ENCODE peak calls at places on chromosome 5, in seven cellular contexts. M, X, Z, E, N, D and A are unnamed samples.

GRCh38 chr5:169176686-169177430 is 124.1 kb downstream of the SLIT3 start:
- DNase-seq in X (no peak), Z (no peak), E (peak), N (no peak), M (no peak), D (no peak), A (no peak)

GRCh38 chr5:153798830-153799229 is 239.9 kb downstream of the FAM114A2 start:
- DNase-seq in D (no peak), E (no peak), N (no peak), Z (no peak), M (no peak), X (no peak), A (no peak)

GRCh38 chr5:52787600-52788504 is at the start of the genes ITGA1 and PELO:
- DNase-seq in N (peak), Z (peak), E (peak), D (peak), M (peak), X (peak), A (no peak)

GRCh38 chr5:40676643-40677333 is 2.9 kb upstream of the PTGER4 start:
- DNase-seq in Z (peak), X (no peak), E (peak), M (no peak), N (no peak), D (peak), A (no peak)

GRCh38 chr5:111670826-111671492 is 86.0 kb downstream of the NREP start:
- DNase-seq in Z (no peak), X (no peak), E (no peak), N (no peak), D (no peak), M (no peak), A (no peak)

GRCh38 chr5:169837686-169838085 is 142.6 kb downstream of the INSYN2B start:
- DNase-seq in N (no peak), M (no peak), X (no peak), Z (no peak), D (no peak), E (no peak), A (no peak)

GRCh38 chr5:78638423-78638822 is 10.1 kb downstream of the LHFPL2 start:
- DNase-seq in D (peak), X (no peak), Z (peak), N (peak), E (peak), M (peak), A (peak)

GRCh38 chr5:64163135-64163534 is 2.5 kb upstream of the RNF180 start:
- DNase-seq in E (no peak), Z (no peak), D (no peak), X (no peak), M (no peak), N (no peak), A (no peak)

GRCh38 chr5:168941901-168942300 is 359.0 kb downstream of the SLIT3 start:
- DNase-seq in X (no peak), M (no peak), Z (peak), N (no peak), D (no peak), E (no peak), A (no peak)

GRCh38 chr5:13188393-13188792 is 756.1 kb downstream of the DNAH5 start:
- DNase-seq in N (no peak), Z (peak), D (no peak), E (no peak), M (no peak), X (no peak), A (no peak)

DNA sequence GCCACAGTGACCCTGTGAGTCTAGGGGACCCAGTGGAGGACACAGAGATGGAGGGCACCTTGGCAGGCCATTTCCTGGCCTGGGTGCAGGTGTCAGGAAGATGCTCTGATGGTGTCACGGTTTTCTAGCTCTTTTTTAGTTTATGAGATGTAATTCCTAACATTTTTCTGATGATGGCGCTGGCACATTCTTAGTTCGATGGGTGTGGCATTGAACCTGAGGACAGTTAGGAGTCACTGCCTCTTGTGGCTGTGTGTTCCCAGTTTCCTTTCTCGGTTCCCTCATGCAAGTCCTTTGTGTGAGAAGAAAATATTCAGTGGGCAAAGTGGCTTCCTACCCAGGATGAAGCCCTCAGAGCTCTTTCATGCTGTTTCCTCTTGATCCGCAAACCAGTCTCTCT is 129.4 kb upstream of the ICE1 start:
- DNase-seq in E (no peak), M (no peak), X (no peak), N (no peak), D (no peak), Z (no peak), A (no peak)
- TF ChIP-seq CTCF in E (no peak), M (no peak), X (no peak), N (no peak), D (no peak), Z (no peak), A (no peak)

DNA sequence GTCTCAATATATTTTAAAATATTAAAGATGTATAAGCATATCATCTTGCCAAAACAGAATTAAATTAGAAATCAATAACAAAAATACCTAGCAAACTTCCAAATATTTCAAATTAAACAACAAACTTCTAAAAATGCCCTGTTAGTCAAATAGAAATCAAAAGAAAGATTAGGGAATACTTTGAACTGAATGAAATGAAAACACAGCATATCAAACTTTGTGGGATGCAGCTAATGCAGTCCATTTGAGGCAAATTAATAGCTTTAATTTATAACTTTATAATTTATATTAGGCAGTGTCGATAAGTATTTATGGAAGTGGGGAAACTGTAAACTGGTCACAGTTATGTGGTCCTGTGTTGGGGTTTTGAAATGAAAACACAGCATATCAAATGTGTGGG is 17.1 kb downstream of the SLC6A3 start:
- DNase-seq in D (no peak), X (no peak), E (no peak), N (no peak), M (no peak), Z (no peak), A (no peak)
- H3K4me3 ChIP-seq in D (no peak), X (no peak), E (no peak), N (no peak), M (no peak), Z (no peak), A (no peak)

GRCh38 chr5:42656661-42657035 is 100.0 kb upstream of the CCDC152 start:
- DNase-seq in M (no peak), X (no peak), E (no peak), N (no peak), Z (peak), D (peak), A (no peak)
- TF ChIP-seq CTCF in M (no peak), X (no peak), E (no peak), N (peak), Z (no peak), D (peak), A (no peak)

GRCh38 chr5:135048286-135048685 is 14.3 kb upstream of the PITX1 start:
- DNase-seq in Z (no peak), X (no peak), D (no peak), N (no peak), M (no peak), E (no peak), A (no peak)

GRCh38 chr5:135051872-135052271 is 17.8 kb upstream of the PITX1 start:
- DNase-seq in X (no peak), E (no peak), M (no peak), Z (no peak), N (no peak), D (no peak), A (no peak)

GRCh38 chr5:135048930-135049329 is 14.9 kb upstream of the PITX1 start:
- DNase-seq in M (no peak), N (no peak), E (no peak), X (no peak), Z (no peak), D (no peak), A (no peak)

GRCh38 chr5:135051399-135051798 is 17.4 kb upstream of the PITX1 start:
- DNase-seq in X (no peak), N (no peak), M (no peak), Z (no peak), E (no peak), D (no peak), A (no peak)

GRCh38 chr5:135050244-135050767 is 16.3 kb upstream of the PITX1 start:
- DNase-seq in M (no peak), E (no peak), X (no peak), N (no peak), Z (no peak), D (no peak), A (no peak)
- H3K4me3 ChIP-seq in M (no peak), E (no peak), X (no peak), N (no peak), Z (no peak), D (no peak), A (no peak)

GRCh38 chr5:14364096-14364495 is 217.5 kb upstream of the OTULINL start:
- DNase-seq in M (no peak), N (no peak), E (no peak), D (peak), X (no peak), Z (peak), A (no peak)
- TF ChIP-seq CTCF in M (no peak), N (no peak), E (no peak), D (no peak), X (peak), Z (peak), A (no peak)

GRCh38 chr5:141615991-141616715 is 2.6 kb downstream of the DIAPH1 start:
- DNase-seq in Z (no peak), M (no peak), E (peak), D (no peak), X (no peak), N (no peak), A (no peak)
- H3K4me3 ChIP-seq in Z (no peak), M (no peak), E (no peak), D (no peak), X (peak), N (no peak), A (no peak)

GRCh38 chr5:145920542-145921210 is 15.7 kb upstream of the SH3RF2 start:
- DNase-seq in D (no peak), N (no peak), Z (no peak), M (no peak), E (no peak), X (no peak), A (no peak)
- TF ChIP-seq CTCF in D (no peak), N (no peak), Z (no peak), M (no peak), E (no peak), X (no peak), A (no peak)

DNA sequence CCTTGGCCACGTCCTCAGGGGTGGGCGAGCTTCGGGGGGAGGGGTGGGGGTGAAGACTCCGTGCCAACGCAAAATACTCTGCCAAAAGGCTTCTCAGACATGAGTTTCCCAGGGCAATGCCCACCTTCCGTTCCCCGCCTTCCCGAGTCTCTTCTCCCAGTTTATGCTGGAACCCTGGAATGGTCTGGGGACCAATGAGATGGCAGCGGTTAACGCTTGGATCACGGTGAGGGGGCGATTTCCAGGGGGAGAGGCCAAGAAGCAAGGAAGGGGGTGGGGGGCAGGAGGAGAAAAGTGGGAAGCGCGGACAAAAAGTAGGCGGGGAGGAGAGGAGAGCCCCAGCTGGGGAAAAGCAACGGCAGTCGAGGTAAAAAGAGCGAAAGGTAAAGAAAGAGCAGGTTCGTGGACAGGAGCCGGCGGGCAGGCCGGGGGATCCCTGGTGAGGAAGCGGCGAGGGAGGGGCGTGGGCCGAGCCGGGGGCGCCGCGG is 593 bp upstream of the SNCAIP start:
- DNase-seq in M (no peak), Z (no peak), N (no peak), X (no peak), E (no peak), D (no peak), A (no peak)
- H3K4me3 ChIP-seq in M (peak), Z (peak), N (peak), X (no peak), E (peak), D (peak), A (peak)

DNA sequence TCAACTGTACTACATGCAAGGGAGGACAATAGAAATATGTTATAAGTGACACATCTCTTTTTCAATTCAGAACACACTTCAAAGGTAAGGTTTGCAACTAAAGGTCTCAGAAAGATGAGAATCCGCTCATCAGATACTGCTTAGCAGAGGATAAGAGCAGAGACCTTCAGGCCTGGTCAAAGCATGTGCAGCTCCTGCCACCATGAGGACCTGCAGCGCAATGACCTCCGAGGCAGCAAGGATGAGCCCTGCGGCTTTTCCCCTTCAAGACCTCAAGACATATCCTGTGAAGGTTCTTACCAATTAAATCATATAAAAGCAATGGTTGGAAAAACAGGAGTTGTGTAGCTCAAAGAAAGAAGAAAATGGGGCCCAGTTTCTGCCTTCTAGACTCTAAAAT is 135.8 kb downstream of the TRIM36 start:
- DNase-seq in Z (peak), M (no peak), N (no peak), X (no peak), E (no peak), D (no peak), A (no peak)
- TF ChIP-seq CTCF in Z (no peak), M (no peak), N (no peak), X (no peak), E (no peak), D (no peak), A (no peak)